ENCODE peak calls at places on chromosome 13, in ten cellular contexts. F is GM23248; I is CD4-positive, alpha-beta memory T cell; L is astrocyte; W is BE2C; C is ovary; O is tibial artery; K is WERI-Rb-1; X is RWPE2; Y is tibial nerve. S is an unnamed sample. For H3K36me3 and H3K27me3, the result is how much of the 10 kb centered on the place peaks cover.

GRCh38 chr13:89812856-89813255 is 1534.6 kb upstream of the MIR17HG start:
- DNase-seq in X (no peak), K (no peak), W (no peak), F (no peak), I (no peak), O (no peak), L (no peak), C (no peak), Y (no peak), S (no peak)

GRCh38 chr13:50740052-50740741 is 103.3 kb downstream of the DLEU7 start:
- DNase-seq in L (peak), F (peak), K (no peak), O (no peak), W (no peak), I (no peak), Y (no peak), X (no peak), C (no peak), S (no peak)

GRCh38 chr13:47085346-47085745 is 188.5 kb upstream of the HTR2A start:
- DNase-seq in F (peak), W (no peak), C (no peak), I (no peak), L (peak), Y (no peak), K (no peak), O (no peak), X (no peak), S (no peak)

GRCh38 chr13:97256343-97256783 is 34.2 kb downstream of the MBNL2 start:
- DNase-seq in X (no peak), I (no peak), L (peak), C (no peak), Y (no peak), F (peak), O (no peak), W (no peak), K (no peak), S (no peak)

GRCh38 chr13:102729560-102730275 is 34.9 kb upstream of the METTL21C start:
- DNase-seq in O (no peak), C (no peak), L (peak), Y (no peak), W (no peak), X (no peak), I (no peak), F (peak), K (no peak), S (no peak)

GRCh38 chr13:30334663-30335386 is 27.5 kb upstream of the KATNAL1 start:
- DNase-seq in K (peak), W (peak), L (no peak), O (no peak), F (peak), C (no peak), X (no peak), I (peak), Y (no peak), S (peak)

GRCh38 chr13:75305057-75305456 is 176.9 kb downstream of the TBC1D4 start:
- DNase-seq in L (peak), W (no peak), C (no peak), O (no peak), K (no peak), Y (no peak), I (no peak), F (no peak), X (no peak), S (no peak)

GRCh38 chr13:90427322-90428272 is 919.9 kb upstream of the MIR17HG start:
- DNase-seq in F (no peak), C (no peak), K (no peak), O (no peak), Y (no peak), L (no peak), W (peak), X (no peak), I (no peak), S (peak)

GRCh38 chr13:57629391-57629804 is 2.1 kb upstream of the PCDH17 start:
- DNase-seq in I (no peak), F (peak), X (no peak), Y (no peak), O (peak), L (peak), K (no peak), C (no peak), W (peak), S (peak)

GRCh38 chr13:76023644-76024043 is 387.5 kb downstream of the LMO7 start:
- DNase-seq in Y (no peak), F (peak), I (no peak), W (no peak), K (no peak), C (no peak), L (peak), X (no peak), O (no peak), S (no peak)

GRCh38 chr13:56400774-56401173 is 739.9 kb upstream of the PRR20A start:
- DNase-seq in L (no peak), X (no peak), O (no peak), F (no peak), W (no peak), I (no peak), K (no peak), C (no peak), Y (no peak), S (no peak)

GRCh38 chr13:90302113-90302512 is 1045.4 kb upstream of the MIR17HG start:
- DNase-seq in W (no peak), Y (no peak), K (no peak), C (no peak), X (no peak), O (no peak), L (peak), I (no peak), F (peak), S (no peak)

GRCh38 chr13:86922936-86923335 is 748.2 kb upstream of the SLITRK5 start:
- DNase-seq in X (no peak), K (no peak), O (no peak), C (no peak), L (peak), I (no peak), F (peak), Y (no peak), W (no peak), S (no peak)

GRCh38 chr13:33931397-33931987 is 113.5 kb downstream of the RFC3 start:
- DNase-seq in C (no peak), K (peak), L (peak), W (peak), X (no peak), F (peak), O (no peak), Y (peak), I (no peak), S (peak)

GRCh38 chr13:25037057-25037813 is 58.7 kb upstream of the PABPC3 start:
- DNase-seq in W (peak), X (no peak), K (peak), O (no peak), Y (peak), F (peak), L (peak), I (peak), C (no peak), S (peak)

GRCh38 chr13:73385848-73386247 is 327.0 kb downstream of the KLF5 start:
- DNase-seq in K (no peak), Y (no peak), I (no peak), L (no peak), X (no peak), W (no peak), O (no peak), C (no peak), F (no peak), S (no peak)

GRCh38 chr13:49679244-49679643 is 12.0 kb downstream of the EBPL start:
- DNase-seq in Y (peak), W (no peak), C (no peak), O (no peak), X (no peak), L (no peak), I (no peak), F (peak), K (peak), S (no peak)

GRCh38 chr13:67278230-67278629 is 48.1 kb upstream of the PCDH9 start:
- DNase-seq in Y (no peak), O (no peak), I (no peak), L (peak), X (no peak), F (peak), K (no peak), C (no peak), W (no peak), S (no peak)

GRCh38 chr13:30186644-30187431 is 120.5 kb downstream of the KATNAL1 start:
- DNase-seq in L (peak), F (no peak), K (no peak), X (no peak), W (no peak), Y (no peak), O (no peak), C (no peak), I (no peak), S (peak)

GRCh38 chr13:49791753-49792549 is 531 bp downstream of the KPNA3 start:
- DNase-seq in W (peak), Y (peak), O (peak), I (peak), L (peak), K (peak), C (no peak), F (peak), X (no peak), S (peak)

GRCh38 chr13:91802957-91803356 is 404.5 kb downstream of the GPC5 start:
- DNase-seq in Y (no peak), I (no peak), W (no peak), L (no peak), K (no peak), C (no peak), F (no peak), X (no peak), O (no peak), S (no peak)

GRCh38 chr13:35378939-35379338 is 97.5 kb downstream of the MAB21L1 start:
- DNase-seq in C (no peak), K (no peak), I (no peak), W (no peak), O (no peak), Y (no peak), X (no peak), F (peak), L (peak), S (no peak)

GRCh38 chr13:85529216-85529590 is 270.0 kb downstream of the SLITRK6 start:
- DNase-seq in I (no peak), L (peak), O (no peak), X (no peak), K (no peak), Y (no peak), W (no peak), F (no peak), C (no peak), S (no peak)

GRCh38 chr13:59279024-59279423 is 884.7 kb downstream of the DIAPH3 start:
- DNase-seq in K (no peak), O (no peak), Y (no peak), X (no peak), F (no peak), W (peak), L (peak), C (no peak), I (no peak), S (no peak)

GRCh38 chr13:25248071-25248470 is 39.2 kb downstream of the MTMR6 start:
- DNase-seq in F (no peak), K (no peak), I (no peak), X (no peak), C (no peak), L (no peak), O (no peak), W (no peak), Y (no peak), S (no peak)

GRCh38 chr13:73531014-73531413 is 472.2 kb downstream of the KLF5 start:
- DNase-seq in L (no peak), F (no peak), I (no peak), X (no peak), O (no peak), C (no peak), Y (no peak), W (no peak), K (no peak), S (no peak)

GRCh38 chr13:49071341-49071937 is 95.7 kb downstream of the FNDC3A start:
- DNase-seq in W (no peak), F (no peak), C (no peak), Y (no peak), O (no peak), I (no peak), L (peak), X (no peak), K (no peak), S (no peak)

GRCh38 chr13:86882107-86882506 is 789.1 kb upstream of the SLITRK5 start:
- DNase-seq in C (no peak), F (no peak), K (no peak), L (no peak), X (no peak), W (no peak), Y (no peak), I (no peak), O (no peak), S (no peak)

GRCh38 chr13:24148414-24149305 is 11.9 kb upstream of the SPATA13 start:
- DNase-seq in L (peak), X (peak), I (no peak), F (peak), W (no peak), Y (no peak), C (no peak), O (no peak), K (no peak), S (peak)

GRCh38 chr13:48151343-48151742 is 56.4 kb upstream of the MED4 start:
- DNase-seq in Y (no peak), W (no peak), L (no peak), F (no peak), I (peak), O (no peak), K (no peak), X (no peak), C (no peak), S (no peak)

GRCh38 chr13:33409673-33410072 is 124.1 kb upstream of the STARD13 start:
- DNase-seq in Y (no peak), W (no peak), X (no peak), L (no peak), O (no peak), I (no peak), K (no peak), F (no peak), C (no peak), S (no peak)

GRCh38 chr13:101746513-101746912 is 294.0 kb downstream of the ITGBL1 start:
- DNase-seq in F (no peak), Y (no peak), K (no peak), C (no peak), L (no peak), I (no peak), O (no peak), X (no peak), W (no peak), S (no peak)

GRCh38 chr13:71515639-71516038 is 351.4 kb downstream of the DACH1 start:
- DNase-seq in L (no peak), W (no peak), O (no peak), K (no peak), Y (no peak), F (no peak), I (no peak), X (no peak), C (no peak), S (no peak)

GRCh38 chr13:30429721-30430694 is 7.7 kb downstream of the UBE2L5 start:
- DNase-seq in L (peak), O (no peak), F (peak), Y (no peak), W (no peak), I (no peak), K (no peak), C (no peak), X (no peak), S (no peak)

GRCh38 chr13:60627071-60627686 is 230.2 kb downstream of the TDRD3 start:
- DNase-seq in O (no peak), X (no peak), L (peak), Y (peak), K (peak), C (no peak), F (peak), W (peak), I (no peak), S (peak)

GRCh38 chr13:49858183-49858856 is 65.8 kb upstream of the KPNA3 start:
- DNase-seq in O (no peak), K (no peak), F (peak), C (no peak), Y (no peak), I (no peak), L (peak), W (no peak), X (peak), S (no peak)

GRCh38 chr13:95552539-95553270 is at the start of gene CLDN10:
- DNase-seq in W (no peak), I (no peak), F (no peak), K (no peak), C (no peak), Y (no peak), X (peak), L (no peak), O (no peak), S (peak)

GRCh38 chr13:95553271-95553588 is 710 bp downstream of the CLDN10 start:
- DNase-seq in I (no peak), W (no peak), C (no peak), L (no peak), O (no peak), X (no peak), K (no peak), F (no peak), Y (no peak), S (no peak)

GRCh38 chr13:95556981-95557380 is 4.5 kb downstream of the CLDN10 start:
- DNase-seq in L (no peak), I (no peak), K (no peak), C (no peak), W (no peak), X (no peak), O (no peak), F (no peak), Y (no peak), S (no peak)

GRCh38 chr13:95552208-95552538 is 347 bp upstream of the CLDN10 start:
- DNase-seq in X (no peak), C (no peak), F (no peak), W (no peak), L (no peak), I (no peak), O (no peak), Y (no peak), K (no peak), S (no peak)

DNA sequence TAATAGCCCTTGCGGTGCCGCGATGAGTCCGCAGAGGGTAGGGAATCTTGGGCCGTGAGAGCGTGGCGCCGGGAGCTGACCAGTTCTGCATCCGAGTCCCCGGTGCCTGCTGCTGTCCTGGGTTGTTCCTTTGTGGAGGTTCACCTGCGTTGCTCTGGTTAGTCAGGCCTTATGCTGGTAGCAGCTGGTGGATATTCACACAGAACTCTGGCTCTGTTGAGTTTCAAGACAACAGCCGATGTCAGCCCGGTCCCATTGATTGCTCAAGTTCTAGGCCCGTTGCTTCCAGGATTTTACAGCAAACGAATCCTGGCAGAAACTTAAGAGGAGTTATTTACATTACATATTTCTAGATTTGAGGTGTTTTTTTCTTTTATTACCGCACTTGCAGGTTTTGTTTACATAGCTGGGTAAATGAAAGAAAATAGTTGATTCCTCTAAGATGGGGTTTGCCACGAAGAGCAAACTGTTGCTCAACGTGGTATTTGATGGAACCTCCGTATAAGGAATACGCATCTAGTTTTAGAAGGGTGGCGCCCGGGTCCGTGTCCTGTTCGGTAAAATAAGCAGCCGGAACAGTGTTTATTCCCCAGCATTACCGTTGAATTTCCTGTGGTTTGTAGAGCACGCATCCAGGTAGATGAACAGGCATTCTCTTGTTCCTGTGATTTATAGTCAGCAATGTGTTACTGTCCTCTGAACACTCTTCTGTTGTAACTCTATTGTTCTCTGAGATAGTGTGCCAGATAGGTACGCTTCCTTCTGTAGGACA is 1.3 kb downstream of the CLDN10 start:
- DNase-seq in C (no peak), K (no peak), Y (no peak), L (no peak), F (no peak), O (no peak), X (no peak), W (no peak), I (no peak), S (peak)
- H3K4me3 ChIP-seq in C (no peak), K (no peak), Y (no peak), L (no peak), F (no peak), O (no peak), X (no peak), W (no peak), I (no peak), S (peak)

DNA sequence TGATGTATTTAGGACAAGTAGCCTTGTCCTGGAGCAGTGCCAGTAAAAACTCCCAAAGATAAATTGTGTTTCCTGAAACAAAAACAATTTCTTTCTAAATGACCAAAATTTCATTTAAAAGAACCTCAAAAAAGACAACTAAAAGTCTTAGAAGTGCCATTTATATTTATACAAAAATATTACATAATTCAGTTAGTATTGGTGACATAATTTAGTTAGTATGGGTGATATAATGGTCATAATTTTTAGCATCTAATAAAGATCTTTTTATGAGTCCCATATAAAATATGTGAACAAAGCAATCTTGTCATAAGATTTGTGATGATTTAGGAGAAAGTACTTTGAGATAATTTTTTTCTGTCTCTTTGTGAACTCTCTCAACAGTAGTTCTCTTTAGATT is 76.0 kb downstream of the ELF1 start:
- DNase-seq in C (no peak), X (no peak), K (no peak), L (no peak), W (no peak), O (no peak), Y (no peak), F (no peak), I (no peak), S (no peak)
- H3K36me3 ChIP-seq in C (under half), X (half or more), K (under half), L (under half), W (under half), O (half or more), Y (half or more), F (half or more), I (half or more), S (under half)

DNA sequence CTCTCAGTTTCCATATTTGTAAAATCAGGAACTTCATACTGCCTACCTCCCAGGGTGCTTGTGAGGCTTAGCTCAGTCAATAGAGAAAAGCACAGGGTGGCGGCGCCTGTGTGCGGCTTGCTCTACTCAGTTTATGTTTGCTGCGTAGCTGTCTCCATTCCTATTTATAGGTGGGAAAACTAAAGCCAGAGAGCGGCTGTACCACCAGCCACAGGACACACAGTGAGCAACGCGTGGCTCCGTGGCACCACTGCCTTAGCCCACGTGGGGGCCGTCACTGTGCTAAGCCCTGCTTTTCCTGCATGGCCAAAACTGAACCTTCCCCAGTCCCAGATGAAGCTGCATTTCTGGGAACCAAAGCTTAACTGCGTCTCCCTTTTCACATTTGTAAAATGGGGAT is 292.5 kb downstream of the TEX29 start:
- DNase-seq in I (no peak), C (no peak), L (no peak), X (no peak), W (no peak), Y (no peak), K (no peak), F (no peak), O (no peak), S (no peak)
- H3K27me3 ChIP-seq in I (under half), C (under half), L (under half), X (under half), W (under half), Y (under half), K (half or more), F (under half), O (under half), S (under half)

DNA sequence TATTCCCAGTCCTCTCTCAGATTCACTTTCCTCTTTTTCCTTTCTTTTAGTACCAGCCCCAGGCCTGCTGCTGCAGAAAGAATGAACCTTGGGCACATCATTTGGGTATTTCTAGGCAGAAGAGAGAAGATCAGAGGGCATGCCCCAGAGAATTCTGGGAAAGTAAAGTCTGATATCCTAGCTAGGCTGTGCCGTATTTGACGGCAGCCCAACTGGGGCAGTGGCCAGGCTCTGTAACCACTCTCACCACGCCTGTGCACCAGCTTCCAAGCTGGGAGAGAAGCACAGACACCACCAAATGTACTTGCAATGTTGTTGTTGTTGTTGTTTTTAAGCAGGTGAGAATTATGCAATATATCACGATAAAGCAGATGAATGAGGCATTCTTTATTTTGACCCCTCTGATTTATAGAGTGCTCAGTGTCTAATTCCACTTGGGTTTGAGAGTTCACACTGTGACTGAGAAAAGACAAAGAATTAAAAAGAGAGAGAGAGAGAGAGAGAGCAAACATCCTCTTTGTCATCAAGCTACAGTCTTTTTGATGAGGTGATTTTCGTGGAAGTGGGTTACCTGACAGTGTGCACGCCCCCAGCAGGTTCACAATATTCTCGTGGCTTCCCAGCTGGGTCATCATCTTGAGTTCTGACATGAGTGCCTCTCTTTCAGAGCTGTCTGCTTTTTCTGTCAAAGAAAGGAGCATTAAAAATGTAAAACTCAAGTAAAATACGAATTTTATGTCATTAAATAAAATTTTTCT is 39.3 kb upstream of the URAD start:
- DNase-seq in L (no peak), F (no peak), Y (no peak), C (no peak), X (no peak), K (no peak), I (no peak), O (no peak), W (no peak), S (no peak)
- H3K4me3 ChIP-seq in L (no peak), F (no peak), Y (no peak), C (no peak), X (no peak), K (no peak), I (no peak), O (no peak), W (no peak), S (no peak)